ENCODE peak calls at places on chromosomes 5 and 9, in six cellular contexts. One of them, this sample, is unnamed.

GRCh38 chr5:169094586-169095409 is 206.1 kb downstream of the SLIT3 start:
- DNase-seq in stomach: no peak
- DNase-seq in suprapubic skin: no peak
- DNase-seq in HepG2: no peak
- DNase-seq in GM12878: no peak
- DNase-seq in sigmoid colon: no peak
- DNase-seq in this sample: no peak

GRCh38 chr9:93636172-93636661 is 59.8 kb downstream of the PHF2 start:
- DNase-seq in stomach: no peak
- DNase-seq in suprapubic skin: no peak
- DNase-seq in HepG2: no peak
- DNase-seq in GM12878: no peak
- DNase-seq in sigmoid colon: peak; percentile 54
- DNase-seq in this sample: peak; percentile 9

GRCh38 chr5:112186401-112186990 is 232.6 kb downstream of the EPB41L4A start:
- DNase-seq in suprapubic skin: no peak
- DNase-seq in HepG2: peak; percentile 35
- DNase-seq in stomach: no peak
- DNase-seq in sigmoid colon: no peak
- DNase-seq in GM12878: no peak
- DNase-seq in this sample: no peak

GRCh38 chr9:98091735-98092632 is 27.0 kb downstream of the TRIM14 start:
- DNase-seq in HepG2: no peak
- DNase-seq in stomach: no peak
- DNase-seq in suprapubic skin: peak; percentile 63
- DNase-seq in sigmoid colon: no peak
- DNase-seq in GM12878: no peak
- DNase-seq in this sample: no peak

GRCh38 chr9:72684615-72685014 is 163.2 kb downstream of the TMC1 start:
- DNase-seq in GM12878: no peak
- DNase-seq in stomach: no peak
- DNase-seq in suprapubic skin: no peak
- DNase-seq in sigmoid colon: no peak
- DNase-seq in HepG2: no peak
- DNase-seq in this sample: no peak

GRCh38 chr9:86721843-86722705 is 225.2 kb downstream of the GAS1 start:
- DNase-seq in suprapubic skin: no peak
- DNase-seq in sigmoid colon: peak; percentile 87
- DNase-seq in HepG2: no peak
- DNase-seq in stomach: no peak
- DNase-seq in GM12878: no peak
- DNase-seq in this sample: peak; percentile 53

GRCh38 chr9:83642784-83643183 is 19.8 kb downstream of the IDNK start:
- DNase-seq in sigmoid colon: no peak
- DNase-seq in HepG2: no peak
- DNase-seq in suprapubic skin: no peak
- DNase-seq in GM12878: no peak
- DNase-seq in stomach: no peak
- DNase-seq in this sample: no peak

GRCh38 chr9:131289301-131290038 is at the start of gene PLPP7:
- DNase-seq in stomach: no peak
- DNase-seq in HepG2: peak; percentile 53
- DNase-seq in suprapubic skin: peak; percentile 80
- DNase-seq in sigmoid colon: peak; percentile 89
- DNase-seq in GM12878: no peak
- DNase-seq in this sample: peak; percentile 74

GRCh38 chr5:176846335-176847140 is 36.2 kb downstream of the UNC5A start:
- DNase-seq in stomach: no peak
- DNase-seq in suprapubic skin: no peak
- DNase-seq in HepG2: peak; percentile 45
- DNase-seq in GM12878: no peak
- DNase-seq in sigmoid colon: no peak
- DNase-seq in this sample: no peak

GRCh38 chr9:73583590-73583989 is 431.9 kb downstream of the ANXA1 start:
- DNase-seq in suprapubic skin: no peak
- DNase-seq in HepG2: no peak
- DNase-seq in stomach: no peak
- DNase-seq in sigmoid colon: no peak
- DNase-seq in GM12878: no peak
- DNase-seq in this sample: no peak

GRCh38 chr5:116130976-116131375 is 46.2 kb downstream of the COMMD10 start:
- DNase-seq in suprapubic skin: no peak
- DNase-seq in GM12878: no peak
- DNase-seq in sigmoid colon: no peak
- DNase-seq in HepG2: no peak
- DNase-seq in stomach: no peak
- DNase-seq in this sample: no peak
- H3K4me3 ChIP-seq in suprapubic skin: no peak overlapping the region
- H3K4me3 ChIP-seq in GM12878: no peak overlapping the region
- H3K4me3 ChIP-seq in sigmoid colon: no peak overlapping the region
- H3K4me3 ChIP-seq in HepG2: no peak overlapping the region
- H3K4me3 ChIP-seq in stomach: no peak overlapping the region
- H3K4me3 ChIP-seq in this sample: no peak overlapping the region

GRCh38 chr5:104541129-104541528 is 978.5 kb upstream of the NUDT12 start:
- DNase-seq in GM12878: no peak
- DNase-seq in suprapubic skin: no peak
- DNase-seq in HepG2: no peak
- DNase-seq in sigmoid colon: no peak
- DNase-seq in stomach: no peak
- DNase-seq in this sample: no peak

GRCh38 chr5:104538835-104539234 is 976.2 kb upstream of the NUDT12 start:
- DNase-seq in HepG2: no peak
- DNase-seq in sigmoid colon: no peak
- DNase-seq in suprapubic skin: no peak
- DNase-seq in GM12878: no peak
- DNase-seq in stomach: no peak
- DNase-seq in this sample: no peak

DNA sequence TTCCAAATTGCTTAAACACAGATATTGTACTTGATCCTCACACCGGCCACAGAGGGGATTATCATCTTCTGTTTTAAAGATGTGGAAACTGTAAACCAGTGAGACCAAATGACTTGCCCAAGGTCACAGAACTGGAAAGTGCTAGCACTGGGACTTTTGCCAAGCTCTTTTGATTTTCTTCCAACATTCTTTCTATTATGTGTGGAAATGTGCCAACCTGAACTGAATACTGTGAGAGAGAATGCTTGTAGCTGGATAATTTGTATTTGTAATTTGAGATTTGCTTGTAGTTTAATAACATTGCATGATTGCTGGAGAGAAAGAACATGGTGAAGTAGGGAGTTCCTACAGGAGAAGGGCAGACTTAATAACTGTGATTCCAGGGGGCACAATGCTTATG is 977.9 kb upstream of the NUDT12 start:
- DNase-seq in suprapubic skin: no peak
- DNase-seq in GM12878: no peak
- DNase-seq in sigmoid colon: no peak
- DNase-seq in HepG2: no peak
- DNase-seq in stomach: no peak
- DNase-seq in this sample: no peak
- TF ChIP-seq EP300 in suprapubic skin: no peak
- TF ChIP-seq EP300 in GM12878: no peak
- TF ChIP-seq EP300 in sigmoid colon: no peak
- TF ChIP-seq EP300 in HepG2: no peak
- TF ChIP-seq EP300 in stomach: no peak
- TF ChIP-seq EP300 in this sample: no peak

GRCh38 chr9:2809692-2810423 is 34.0 kb downstream of the PUM3 start:
- DNase-seq in suprapubic skin: no peak
- DNase-seq in GM12878: no peak
- DNase-seq in sigmoid colon: no peak
- DNase-seq in HepG2: peak; percentile 89
- DNase-seq in stomach: no peak
- DNase-seq in this sample: no peak
- H3K4me3 ChIP-seq in suprapubic skin: no peak overlapping the region
- H3K4me3 ChIP-seq in GM12878: no peak overlapping the region
- H3K4me3 ChIP-seq in sigmoid colon: no peak overlapping the region
- H3K4me3 ChIP-seq in HepG2: no peak overlapping the region
- H3K4me3 ChIP-seq in stomach: no peak overlapping the region
- H3K4me3 ChIP-seq in this sample: no peak overlapping the region

DNA sequence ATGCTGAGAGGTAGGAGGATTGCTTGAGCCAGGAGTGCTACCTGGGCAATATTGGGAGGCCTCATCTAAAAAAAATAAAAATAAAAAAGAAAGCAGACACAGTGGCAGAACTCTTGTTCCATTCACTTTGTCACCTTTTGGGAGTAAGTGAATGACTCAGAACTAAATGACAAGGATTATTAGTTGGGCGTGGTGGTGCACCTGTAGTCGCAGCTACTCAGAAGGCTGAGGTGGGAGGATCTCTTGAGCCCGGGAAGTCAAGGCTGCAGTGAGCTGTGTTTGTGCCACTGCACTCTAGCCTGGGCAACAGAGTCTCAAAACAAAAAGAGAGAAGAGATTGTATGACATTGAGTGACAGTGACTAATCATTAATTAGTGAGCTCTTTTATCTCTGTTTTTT is 34.1 kb downstream of the MCCC2 start:
- DNase-seq in HepG2: no peak
- DNase-seq in sigmoid colon: no peak
- DNase-seq in GM12878: no peak
- DNase-seq in stomach: no peak
- DNase-seq in suprapubic skin: no peak
- DNase-seq in this sample: no peak
- TF ChIP-seq EP300 in HepG2: no peak
- TF ChIP-seq EP300 in sigmoid colon: no peak
- TF ChIP-seq EP300 in GM12878: no peak
- TF ChIP-seq EP300 in stomach: no peak
- TF ChIP-seq EP300 in suprapubic skin: no peak
- TF ChIP-seq EP300 in this sample: no peak

This sample was measured in ovary.